ENCODE peak calls at places on chromosome 21, in ten cellular contexts. One of them, this sample, is unnamed.

GRCh38 chr21:39022901-39023693 is 160.2 kb downstream of the PSMG1 start:
- DNase-seq in PC-3: no peak
- DNase-seq in CD8-positive, alpha-beta T cell: no peak
- DNase-seq in heart right ventricle: peak; percentile 80
- DNase-seq in psoas muscle: peak; percentile 73
- DNase-seq in tibial nerve: peak; percentile 52
- DNase-seq in breast epithelium: peak; percentile 85
- DNase-seq in endothelial cell of umbilical vein: no peak
- DNase-seq in AG09319: no peak
- DNase-seq in GM12864: no peak
- DNase-seq in this sample: peak; percentile 40

GRCh38 chr21:46388206-46388880 is 64.4 kb downstream of the PCNT start:
- DNase-seq in PC-3: no peak
- DNase-seq in CD8-positive, alpha-beta T cell: no peak
- DNase-seq in heart right ventricle: no peak
- DNase-seq in psoas muscle: peak; percentile 79
- DNase-seq in tibial nerve: no peak
- DNase-seq in breast epithelium: no peak
- DNase-seq in endothelial cell of umbilical vein: no peak
- DNase-seq in AG09319: no peak
- DNase-seq in GM12864: no peak
- DNase-seq in this sample: no peak

GRCh38 chr21:27476696-27477095 is 509.8 kb upstream of the ADAMTS5 start:
- DNase-seq in PC-3: no peak
- DNase-seq in CD8-positive, alpha-beta T cell: no peak
- DNase-seq in heart right ventricle: no peak
- DNase-seq in psoas muscle: no peak
- DNase-seq in tibial nerve: no peak
- DNase-seq in breast epithelium: no peak
- DNase-seq in endothelial cell of umbilical vein: peak; percentile 28
- DNase-seq in AG09319: peak; percentile 38
- DNase-seq in GM12864: no peak
- DNase-seq in this sample: peak; percentile 68

GRCh38 chr21:39891111-39891510 is 23.9 kb downstream of the PCP4 start:
- DNase-seq in PC-3: no peak
- DNase-seq in CD8-positive, alpha-beta T cell: no peak
- DNase-seq in heart right ventricle: no peak
- DNase-seq in psoas muscle: no peak
- DNase-seq in tibial nerve: no peak
- DNase-seq in breast epithelium: no peak
- DNase-seq in endothelial cell of umbilical vein: no peak
- DNase-seq in AG09319: no peak
- DNase-seq in GM12864: no peak
- DNase-seq in this sample: no peak

GRCh38 chr21:44366586-44367211 is 13.3 kb downstream of the TRPM2 start:
- DNase-seq in PC-3: no peak
- DNase-seq in CD8-positive, alpha-beta T cell: no peak
- DNase-seq in heart right ventricle: no peak
- DNase-seq in psoas muscle: no peak
- DNase-seq in tibial nerve: no peak
- DNase-seq in breast epithelium: no peak
- DNase-seq in endothelial cell of umbilical vein: no peak
- DNase-seq in AG09319: no peak
- DNase-seq in GM12864: no peak
- DNase-seq in this sample: no peak

GRCh38 chr21:14687277-14687642 is 141.1 kb upstream of the SAMSN1 start:
- DNase-seq in PC-3: no peak
- DNase-seq in CD8-positive, alpha-beta T cell: no peak
- DNase-seq in heart right ventricle: no peak
- DNase-seq in psoas muscle: no peak
- DNase-seq in tibial nerve: no peak
- DNase-seq in breast epithelium: no peak
- DNase-seq in endothelial cell of umbilical vein: no peak
- DNase-seq in AG09319: no peak
- DNase-seq in GM12864: peak; percentile 71
- DNase-seq in this sample: peak; percentile 2

GRCh38 chr21:16539041-16539440 is 809.3 kb downstream of the USP25 start:
- DNase-seq in PC-3: no peak
- DNase-seq in CD8-positive, alpha-beta T cell: no peak
- DNase-seq in heart right ventricle: no peak
- DNase-seq in psoas muscle: no peak
- DNase-seq in tibial nerve: no peak
- DNase-seq in breast epithelium: no peak
- DNase-seq in endothelial cell of umbilical vein: no peak
- DNase-seq in AG09319: no peak
- DNase-seq in GM12864: no peak
- DNase-seq in this sample: peak; percentile 54

GRCh38 chr21:29376556-29376955 is 77.8 kb downstream of the BACH1 start:
- DNase-seq in PC-3: peak; percentile 59
- DNase-seq in CD8-positive, alpha-beta T cell: peak; percentile 58
- DNase-seq in heart right ventricle: peak; percentile 18
- DNase-seq in psoas muscle: peak; percentile 68
- DNase-seq in tibial nerve: peak; percentile 18
- DNase-seq in breast epithelium: no peak
- DNase-seq in endothelial cell of umbilical vein: peak; percentile 12
- DNase-seq in AG09319: no peak
- DNase-seq in GM12864: peak; percentile 27
- DNase-seq in this sample: peak; percentile 43

GRCh38 chr21:45010096-45010495 is 64.3 kb upstream of the ADARB1 start:
- DNase-seq in PC-3: peak; percentile 16
- DNase-seq in CD8-positive, alpha-beta T cell: no peak
- DNase-seq in heart right ventricle: no peak
- DNase-seq in psoas muscle: no peak
- DNase-seq in tibial nerve: no peak
- DNase-seq in breast epithelium: peak; percentile 91
- DNase-seq in endothelial cell of umbilical vein: no peak
- DNase-seq in AG09319: no peak
- DNase-seq in GM12864: no peak
- DNase-seq in this sample: no peak

GRCh38 chr21:45999581-46000181 is 18.1 kb downstream of the COL6A1 start:
- DNase-seq in PC-3: no peak
- DNase-seq in CD8-positive, alpha-beta T cell: no peak
- DNase-seq in heart right ventricle: no peak
- DNase-seq in psoas muscle: no peak
- DNase-seq in tibial nerve: no peak
- DNase-seq in breast epithelium: peak; percentile 12
- DNase-seq in endothelial cell of umbilical vein: no peak
- DNase-seq in AG09319: no peak
- DNase-seq in GM12864: no peak
- DNase-seq in this sample: no peak

GRCh38 chr21:30216041-30216723 is at the start of gene CLDN8:
- DNase-seq in PC-3: peak; percentile 79
- DNase-seq in CD8-positive, alpha-beta T cell: no peak
- DNase-seq in heart right ventricle: no peak
- DNase-seq in psoas muscle: no peak
- DNase-seq in tibial nerve: no peak
- DNase-seq in breast epithelium: peak; percentile 78
- DNase-seq in endothelial cell of umbilical vein: no peak
- DNase-seq in AG09319: no peak
- DNase-seq in GM12864: no peak
- DNase-seq in this sample: no peak

GRCh38 chr21:36994501-36995189 is 11.9 kb upstream of the RIPPLY3 start:
- DNase-seq in PC-3: no peak
- DNase-seq in CD8-positive, alpha-beta T cell: peak; percentile 36
- DNase-seq in heart right ventricle: no peak
- DNase-seq in psoas muscle: no peak
- DNase-seq in tibial nerve: no peak
- DNase-seq in breast epithelium: no peak
- DNase-seq in endothelial cell of umbilical vein: no peak
- DNase-seq in AG09319: no peak
- DNase-seq in GM12864: no peak
- DNase-seq in this sample: no peak

GRCh38 chr21:45286671-45287437 is 841 bp downstream of the POFUT2 start:
- DNase-seq in PC-3: no peak
- DNase-seq in CD8-positive, alpha-beta T cell: no peak
- DNase-seq in heart right ventricle: no peak
- DNase-seq in psoas muscle: peak; percentile 53
- DNase-seq in tibial nerve: no peak
- DNase-seq in breast epithelium: peak; percentile 13
- DNase-seq in endothelial cell of umbilical vein: peak; percentile 20
- DNase-seq in AG09319: no peak
- DNase-seq in GM12864: no peak
- DNase-seq in this sample: no peak

GRCh38 chr21:31873696-31874599 is 1.1 kb downstream of the HUNK start:
- DNase-seq in PC-3: peak; percentile 16
- DNase-seq in CD8-positive, alpha-beta T cell: no peak
- DNase-seq in heart right ventricle: peak; percentile 60
- DNase-seq in psoas muscle: peak; percentile 72
- DNase-seq in tibial nerve: peak; percentile 35
- DNase-seq in breast epithelium: no peak
- DNase-seq in endothelial cell of umbilical vein: no peak
- DNase-seq in AG09319: no peak
- DNase-seq in GM12864: no peak
- DNase-seq in this sample: no peak
- TF ChIP-seq CTCF in PC-3: peak; percentile 50
- TF ChIP-seq CTCF in CD8-positive, alpha-beta T cell: no peak
- TF ChIP-seq CTCF in heart right ventricle: peak; percentile 58
- TF ChIP-seq CTCF in psoas muscle: peak; percentile 35
- TF ChIP-seq CTCF in tibial nerve: peak; percentile 46
- TF ChIP-seq CTCF in breast epithelium: peak; percentile 47
- TF ChIP-seq CTCF in endothelial cell of umbilical vein: peak; percentile 57
- TF ChIP-seq CTCF in AG09319: peak; percentile 43
- TF ChIP-seq CTCF in GM12864: peak; percentile 48
- TF ChIP-seq CTCF in this sample: no peak

DNA sequence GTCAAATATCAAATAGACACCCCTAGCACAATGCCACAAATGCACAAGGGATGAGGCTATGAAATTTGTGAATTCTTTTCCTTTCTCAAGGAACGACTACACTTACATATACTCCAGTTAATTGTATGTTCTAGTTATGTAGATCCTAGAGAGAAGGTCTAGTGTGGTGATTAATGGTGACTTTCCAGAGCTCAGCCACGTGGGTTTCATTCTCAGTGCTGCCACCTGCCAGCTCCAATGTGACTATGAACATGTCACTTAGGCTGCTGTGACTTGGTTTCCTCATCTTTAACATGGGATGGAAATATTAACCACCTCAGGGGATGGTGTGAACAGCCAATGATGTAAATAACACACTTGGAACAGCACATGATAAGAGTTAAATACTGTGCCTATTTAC is 138.3 kb downstream of the APP start:
- DNase-seq in PC-3: peak; percentile 52
- DNase-seq in CD8-positive, alpha-beta T cell: no peak
- DNase-seq in heart right ventricle: no peak
- DNase-seq in psoas muscle: no peak
- DNase-seq in tibial nerve: no peak
- DNase-seq in breast epithelium: no peak
- DNase-seq in endothelial cell of umbilical vein: no peak
- DNase-seq in AG09319: no peak
- DNase-seq in GM12864: no peak
- DNase-seq in this sample: peak; percentile 20
- TF ChIP-seq CTCF in PC-3: peak; percentile 64
- TF ChIP-seq CTCF in CD8-positive, alpha-beta T cell: no peak
- TF ChIP-seq CTCF in heart right ventricle: peak; percentile 18
- TF ChIP-seq CTCF in psoas muscle: no peak
- TF ChIP-seq CTCF in tibial nerve: no peak
- TF ChIP-seq CTCF in breast epithelium: no peak
- TF ChIP-seq CTCF in endothelial cell of umbilical vein: no peak
- TF ChIP-seq CTCF in AG09319: no peak
- TF ChIP-seq CTCF in GM12864: no peak
- TF ChIP-seq CTCF in this sample: peak; percentile 9

DNA sequence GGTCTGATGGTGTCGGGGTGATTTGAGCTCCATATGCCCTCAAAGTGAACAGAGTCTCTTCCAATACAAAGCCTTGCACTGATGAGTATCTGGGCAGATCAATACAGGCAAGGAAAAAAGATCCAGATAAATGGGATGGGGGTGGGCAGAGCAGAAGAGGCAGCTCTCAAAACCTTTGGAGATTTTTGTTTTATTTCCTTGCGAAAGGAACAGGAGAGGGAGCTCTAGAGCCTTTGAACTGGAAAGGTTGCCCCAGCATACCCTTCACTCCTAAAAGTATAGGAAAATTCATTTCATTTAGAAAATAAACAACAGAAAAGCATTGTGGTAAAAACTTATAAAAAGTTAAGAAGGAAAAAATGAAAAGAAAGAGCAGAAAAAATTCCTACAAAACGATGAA is 31.4 kb upstream of the OLIG2 start:
- DNase-seq in PC-3: peak; percentile 65
- DNase-seq in CD8-positive, alpha-beta T cell: no peak
- DNase-seq in heart right ventricle: no peak
- DNase-seq in psoas muscle: no peak
- DNase-seq in tibial nerve: no peak
- DNase-seq in breast epithelium: no peak
- DNase-seq in endothelial cell of umbilical vein: peak; percentile 27
- DNase-seq in AG09319: peak; percentile 1
- DNase-seq in GM12864: no peak
- DNase-seq in this sample: peak; percentile 35
- TF ChIP-seq CTCF in PC-3: peak; percentile 76
- TF ChIP-seq CTCF in CD8-positive, alpha-beta T cell: no peak
- TF ChIP-seq CTCF in heart right ventricle: peak; percentile 49
- TF ChIP-seq CTCF in psoas muscle: peak; percentile 45
- TF ChIP-seq CTCF in tibial nerve: no peak
- TF ChIP-seq CTCF in breast epithelium: no peak
- TF ChIP-seq CTCF in endothelial cell of umbilical vein: peak; percentile 44
- TF ChIP-seq CTCF in AG09319: peak; percentile 42
- TF ChIP-seq CTCF in GM12864: peak; percentile 24
- TF ChIP-seq CTCF in this sample: peak; percentile 54

DNA sequence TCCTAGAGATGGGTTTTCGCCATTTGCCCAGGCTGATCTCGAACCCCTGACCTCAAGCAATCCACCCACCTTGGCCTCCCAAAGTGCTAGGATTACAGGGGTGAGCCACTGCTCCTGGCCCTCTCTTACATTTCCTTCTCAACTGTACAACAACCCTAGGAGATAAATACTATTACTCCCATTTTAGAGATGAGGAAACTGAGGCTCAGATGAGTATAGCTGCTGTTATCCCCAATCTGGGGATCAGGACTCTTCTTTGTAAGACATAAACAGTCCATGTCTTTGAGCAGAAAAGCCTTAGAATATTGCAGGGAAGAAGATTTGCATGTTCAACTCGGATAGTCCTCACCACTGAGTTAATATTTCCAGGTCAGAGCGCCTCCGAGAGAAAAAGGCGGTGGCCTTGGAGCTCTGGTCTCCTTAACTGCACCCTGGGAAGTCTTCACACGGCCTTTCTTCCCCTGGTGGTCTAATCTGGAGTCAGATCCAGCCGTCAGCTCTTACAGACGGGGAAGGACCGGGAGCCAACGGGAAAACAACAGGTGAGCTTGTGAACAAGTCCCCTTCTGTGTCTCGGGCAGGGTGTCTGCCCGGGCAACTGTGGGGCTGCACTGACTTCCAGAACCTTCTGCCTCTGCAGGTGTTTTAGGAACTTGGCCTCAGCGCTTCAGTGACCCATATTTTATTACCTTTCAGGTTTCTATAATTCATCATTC is 5.9 kb upstream of the OLIG1 start:
- DNase-seq in PC-3: no peak
- DNase-seq in CD8-positive, alpha-beta T cell: no peak
- DNase-seq in heart right ventricle: no peak
- DNase-seq in psoas muscle: no peak
- DNase-seq in tibial nerve: no peak
- DNase-seq in breast epithelium: no peak
- DNase-seq in endothelial cell of umbilical vein: no peak
- DNase-seq in AG09319: no peak
- DNase-seq in GM12864: no peak
- DNase-seq in this sample: no peak
- TF ChIP-seq CTCF in PC-3: no peak
- TF ChIP-seq CTCF in CD8-positive, alpha-beta T cell: no peak
- TF ChIP-seq CTCF in heart right ventricle: no peak
- TF ChIP-seq CTCF in psoas muscle: no peak
- TF ChIP-seq CTCF in tibial nerve: no peak
- TF ChIP-seq CTCF in breast epithelium: no peak
- TF ChIP-seq CTCF in endothelial cell of umbilical vein: no peak
- TF ChIP-seq CTCF in AG09319: no peak
- TF ChIP-seq CTCF in GM12864: no peak
- TF ChIP-seq CTCF in this sample: no peak

GRCh38 chr21:35521293-35521692 is 472.2 kb upstream of the RUNX1 start:
- DNase-seq in PC-3: no peak
- DNase-seq in CD8-positive, alpha-beta T cell: no peak
- DNase-seq in heart right ventricle: no peak
- DNase-seq in psoas muscle: no peak
- DNase-seq in tibial nerve: no peak
- DNase-seq in breast epithelium: no peak
- DNase-seq in endothelial cell of umbilical vein: no peak
- DNase-seq in AG09319: no peak
- DNase-seq in GM12864: no peak
- DNase-seq in this sample: no peak
- TF ChIP-seq CTCF in PC-3: no peak
- TF ChIP-seq CTCF in CD8-positive, alpha-beta T cell: no peak
- TF ChIP-seq CTCF in heart right ventricle: no peak
- TF ChIP-seq CTCF in psoas muscle: no peak
- TF ChIP-seq CTCF in tibial nerve: no peak
- TF ChIP-seq CTCF in breast epithelium: no peak
- TF ChIP-seq CTCF in endothelial cell of umbilical vein: no peak
- TF ChIP-seq CTCF in AG09319: no peak
- TF ChIP-seq CTCF in GM12864: no peak
- TF ChIP-seq CTCF in this sample: no peak